ENCODE peak calls at places on chromosome 4, in four cellular contexts. W is hepatic stellate cell, F is astrocyte of the spinal cord, U is AG08396. R is an unnamed sample.

GRCh38 chr4:183571350-183572076 is 66.7 kb downstream of the ING2 start:
- DNase-seq in W (peak; percentile 31), F (peak; percentile 25), U (peak; percentile 42), R (peak; percentile 78)

GRCh38 chr4:150664935-150665334 is 83.0 kb downstream of the MAB21L2 start:
- DNase-seq in W (no peak), F (no peak), U (no peak), R (no peak)

GRCh38 chr4:52947691-52948397 is 85.7 kb downstream of the RASL11B start:
- DNase-seq in W (no peak), F (no peak), U (no peak), R (no peak)

GRCh38 chr4:40195182-40196177 is 1.4 kb upstream of the RHOH start:
- DNase-seq in W (no peak), F (no peak), U (no peak), R (no peak)

GRCh38 chr4:182938213-182938645 is 21.0 kb upstream of the DCTD start:
- DNase-seq in W (peak; percentile 57), F (peak; percentile 60), U (peak; percentile 82), R (peak; percentile 88)

GRCh38 chr4:83686166-83686565 is 150.3 kb downstream of the GPAT3 start:
- DNase-seq in W (no peak), F (peak; percentile 13), U (no peak), R (no peak)

GRCh38 chr4:185911556-185912064 is 99.6 kb upstream of the SORBS2 start:
- DNase-seq in W (no peak), F (peak; percentile 43), U (no peak), R (no peak)

GRCh38 chr4:26131711-26132110 is 189.1 kb upstream of the RBPJ start:
- DNase-seq in W (no peak), F (no peak), U (no peak), R (no peak)

GRCh38 chr4:122293374-122294365 is 85.1 kb upstream of the ADAD1 start:
- DNase-seq in W (no peak), F (peak; percentile 6), U (peak; percentile 4), R (no peak)